ENCODE peak calls at places on chromosomes 4 and X, in ten cellular contexts. R is spleen, O is sigmoid colon, J is body of pancreas, U is tibial nerve, T is breast epithelium, P is suprapubic skin, S is K562, D is transverse colon, B is right lobe of liver. E is an unnamed sample. For H3K27me3 and H3K36me3, the result is how much of the 10 kb centered on the place peaks cover.

GRCh38 chrX:72003811-72004750 is 93.4 kb downstream of the NHSL2 start:
- DNase-seq in R (no peak), O (peak), J (peak), U (peak), T (no peak), P (no peak), S (no peak), D (no peak), B (no peak), E (peak)

GRCh38 chr4:48879561-48880442 is 26.8 kb downstream of the OCIAD2 start:
- DNase-seq in R (no peak), O (no peak), J (no peak), U (no peak), T (no peak), P (no peak), S (no peak), D (no peak), B (no peak), E (no peak)

GRCh38 chr4:40241936-40242590 is 45.2 kb downstream of the RHOH start:
- DNase-seq in R (no peak), O (no peak), J (no peak), U (no peak), T (no peak), P (no peak), S (peak), D (no peak), B (no peak), E (no peak)

GRCh38 chr4:84221704-84222103 is 277.4 kb downstream of the NKX6-1 start:
- DNase-seq in R (no peak), O (no peak), J (no peak), U (no peak), T (no peak), P (no peak), S (no peak), D (no peak), B (no peak), E (no peak)

GRCh38 chrX:115367455-115367854 is 77.9 kb downstream of the LUZP4 start:
- DNase-seq in R (no peak), O (no peak), J (no peak), U (no peak), T (no peak), P (no peak), S (no peak), D (no peak), B (no peak), E (no peak)

GRCh38 chr4:92421920-92422319 is 118.2 kb downstream of the GRID2 start:
- DNase-seq in R (no peak), O (no peak), J (no peak), U (no peak), T (no peak), P (no peak), S (no peak), D (no peak), B (no peak), E (no peak)

GRCh38 chr4:81722229-81722900 is 250.7 kb upstream of the RASGEF1B start:
- DNase-seq in R (no peak), O (no peak), J (no peak), U (no peak), T (no peak), P (no peak), S (no peak), D (peak), B (no peak), E (no peak)

GRCh38 chrX:65706041-65706828 is 38.8 kb downstream of the MSN start:
- DNase-seq in R (no peak), O (no peak), J (peak), U (no peak), T (peak), P (no peak), S (no peak), D (no peak), B (no peak), E (no peak)

GRCh38 chr4:18664051-18664450 is 642.5 kb upstream of the LCORL start:
- DNase-seq in R (no peak), O (no peak), J (no peak), U (no peak), T (no peak), P (no peak), S (no peak), D (no peak), B (no peak), E (no peak)

DNA sequence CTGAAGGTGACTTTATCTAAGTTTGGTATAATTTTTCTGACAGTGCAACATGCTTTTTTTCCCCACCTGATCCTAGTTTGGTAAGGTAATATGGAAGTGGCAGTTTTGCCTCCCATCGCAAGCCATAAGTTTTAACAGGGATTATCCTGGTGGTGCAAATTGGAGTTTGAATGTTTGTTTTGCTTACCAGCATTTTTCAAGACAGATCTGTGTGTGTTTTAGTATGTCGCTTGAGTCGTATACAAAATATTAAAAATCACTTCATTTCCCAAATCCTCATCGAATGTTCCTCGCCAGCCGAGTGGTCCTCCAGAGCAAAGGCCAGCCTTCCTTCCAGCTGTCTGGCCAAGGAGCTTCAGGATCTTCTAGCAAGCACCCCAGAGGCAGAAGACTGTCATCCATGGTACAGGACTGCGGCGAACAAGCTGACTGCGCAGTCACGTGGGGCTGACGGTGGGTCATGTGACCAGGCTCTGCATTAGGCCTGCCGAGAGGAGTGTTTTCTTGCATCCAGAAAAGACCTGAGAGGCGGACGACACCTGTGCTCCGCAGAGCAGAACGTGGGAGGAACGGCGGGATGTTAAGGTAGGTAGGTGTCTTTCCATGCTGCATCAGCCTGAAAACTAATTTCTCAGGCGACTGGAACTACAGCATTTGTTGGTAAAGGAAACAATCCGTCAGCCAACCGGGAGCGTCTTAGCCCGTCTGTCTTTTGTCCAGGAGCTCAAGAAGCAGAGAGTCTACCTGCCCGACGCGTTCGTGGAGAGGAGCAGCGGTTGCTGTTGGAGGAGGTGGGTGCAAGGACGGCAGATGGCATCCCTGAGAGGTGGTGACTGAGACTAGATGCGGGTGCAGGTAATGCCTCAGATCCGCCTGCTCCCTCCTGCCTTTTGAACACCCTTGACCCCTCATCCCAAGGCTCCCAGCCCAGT is at the start of gene GPRASP3:
- DNase-seq in R (peak), O (peak), J (peak), U (peak), T (peak), P (peak), S (peak), D (peak), B (peak), E (no peak)
- TF ChIP-seq POLR2A in R (no peak), O (no peak), J (peak), U (no peak), T (no peak), P (no peak), S (peak), D (no peak), B (no peak), E (no peak)

GRCh38 chr4:14783011-14783877 is 219.0 kb upstream of the CPEB2 start:
- DNase-seq in R (no peak), O (no peak), J (no peak), U (no peak), T (no peak), P (no peak), S (no peak), D (no peak), B (no peak), E (no peak)
- H3K27me3 ChIP-seq in R (under half), O (under half), J (under half), U (under half), T (under half), P (under half), S (under half), D (under half), B (under half), E (under half)

GRCh38 chr4:159346681-159347080 is 243.8 kb downstream of the RAPGEF2 start:
- DNase-seq in R (no peak), O (no peak), J (no peak), U (no peak), T (no peak), P (no peak), S (no peak), D (no peak), B (no peak), E (no peak)
- H3K36me3 ChIP-seq in R (half or more), O (under half), J (under half), U (under half), T (under half), P (half or more), S (half or more), D (under half), B (half or more), E (under half)

DNA sequence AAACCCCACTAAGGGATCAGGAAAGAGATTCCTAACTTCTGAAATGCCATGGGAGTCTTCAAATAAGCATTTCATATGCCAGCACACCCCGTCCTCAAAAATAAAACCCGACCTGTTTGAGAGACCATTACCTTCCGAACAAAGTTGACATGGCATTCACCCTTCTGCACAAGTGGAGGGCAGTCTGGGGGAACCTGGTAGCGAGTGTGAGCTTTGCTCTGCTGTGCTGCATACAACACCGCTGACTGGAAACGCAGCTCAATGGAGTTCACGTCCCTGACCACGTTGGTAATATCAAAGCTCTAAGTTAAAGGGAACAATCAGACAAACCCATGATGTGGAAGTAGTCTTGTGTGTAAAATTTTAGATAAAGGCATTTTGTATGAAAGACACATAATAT is 38.0 kb downstream of the MANBA start:
- DNase-seq in R (no peak), O (no peak), J (no peak), U (no peak), T (no peak), P (no peak), S (no peak), D (no peak), B (no peak), E (no peak)
- TF ChIP-seq POLR2A in R (no peak), O (no peak), J (no peak), U (no peak), T (no peak), P (no peak), S (no peak), D (no peak), B (no peak), E (no peak)

DNA sequence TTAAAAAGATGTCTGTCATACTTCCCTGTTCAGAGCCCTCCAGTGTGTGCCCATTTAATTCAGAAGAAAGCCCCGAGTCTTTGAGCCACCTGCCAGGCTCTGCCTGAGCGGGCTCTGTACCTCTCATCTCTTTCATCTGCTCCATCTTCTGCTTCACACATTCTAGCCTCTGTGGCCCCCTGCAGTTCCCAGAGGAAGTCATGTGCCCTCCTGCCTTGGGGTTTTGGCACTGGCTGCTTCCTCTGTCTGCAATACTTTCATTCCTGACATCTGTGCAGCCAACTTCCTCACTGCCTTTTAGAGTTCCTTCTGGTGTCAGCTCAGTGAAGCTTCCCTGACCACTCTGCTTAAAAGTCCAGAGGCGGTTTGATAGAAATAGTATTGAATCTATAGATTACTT is 6.2 kb upstream of the STK32B start:
- DNase-seq in R (no peak), O (no peak), J (no peak), U (no peak), T (no peak), P (no peak), S (peak), D (peak), B (no peak), E (no peak)
- H3K27me3 ChIP-seq in R (under half), O (under half), J (under half), U (under half), T (under half), P (under half), S (under half), D (under half), B (under half), E (under half)

GRCh38 chr4:122252584-122252983 is 100.5 kb downstream of the BLTP1 start:
- DNase-seq in R (no peak), O (no peak), J (no peak), U (no peak), T (no peak), P (no peak), S (no peak), D (no peak), B (no peak), E (no peak)
- H3K36me3 ChIP-seq in R (half or more), O (under half), J (under half), U (under half), T (under half), P (half or more), S (under half), D (under half), B (under half), E (under half)

GRCh38 chrX:107675823-107676555 is 47.7 kb downstream of the PRPS1 start:
- DNase-seq in R (no peak), O (peak), J (peak), U (no peak), T (no peak), P (no peak), S (peak), D (no peak), B (no peak), E (no peak)

GRCh38 chrX:107677501-107677901 is 49.2 kb downstream of the PRPS1 start:
- DNase-seq in R (no peak), O (no peak), J (no peak), U (no peak), T (no peak), P (no peak), S (no peak), D (no peak), B (no peak), E (no peak)

GRCh38 chrX:107676559-107677378 is 48.5 kb downstream of the PRPS1 start:
- DNase-seq in R (peak), O (peak), J (peak), U (peak), T (peak), P (peak), S (peak), D (peak), B (peak), E (no peak)

GRCh38 chrX:107677909-107678308 is 49.6 kb downstream of the PRPS1 start:
- DNase-seq in R (no peak), O (no peak), J (no peak), U (no peak), T (no peak), P (no peak), S (no peak), D (no peak), B (no peak), E (no peak)

GRCh38 chrX:107678957-107679740 is 50.8 kb downstream of the PRPS1 start:
- DNase-seq in R (peak), O (peak), J (peak), U (peak), T (no peak), P (peak), S (peak), D (peak), B (no peak), E (no peak)
- TF ChIP-seq POLR2A in R (no peak), O (no peak), J (peak), U (no peak), T (no peak), P (no peak), S (no peak), D (peak), B (no peak), E (peak)

DNA sequence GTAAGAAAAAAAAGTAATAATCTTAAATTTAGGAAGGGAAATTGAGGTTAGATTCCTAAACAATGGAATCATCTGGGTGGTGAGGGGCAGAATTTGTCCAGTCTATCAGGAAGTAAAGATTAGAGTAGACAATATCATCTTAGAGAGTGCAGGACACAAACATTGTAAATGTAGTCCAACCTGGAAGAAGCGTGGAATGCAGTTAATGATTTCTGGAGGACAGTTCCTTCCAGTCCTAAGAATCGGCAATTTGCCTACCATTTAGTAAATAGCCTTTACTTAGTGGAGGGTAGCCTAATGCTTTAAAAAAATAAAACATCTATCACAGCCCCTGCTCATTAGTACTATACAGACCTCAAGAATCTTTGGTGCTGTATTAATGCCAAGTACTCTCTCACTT is 147.5 kb upstream of the TTC29 start:
- DNase-seq in R (no peak), O (no peak), J (no peak), U (no peak), T (no peak), P (no peak), S (no peak), D (no peak), B (no peak), E (no peak)
- H3K27me3 ChIP-seq in R (under half), O (under half), J (under half), U (under half), T (under half), P (under half), S (under half), D (under half), B (under half), E (under half)

DNA sequence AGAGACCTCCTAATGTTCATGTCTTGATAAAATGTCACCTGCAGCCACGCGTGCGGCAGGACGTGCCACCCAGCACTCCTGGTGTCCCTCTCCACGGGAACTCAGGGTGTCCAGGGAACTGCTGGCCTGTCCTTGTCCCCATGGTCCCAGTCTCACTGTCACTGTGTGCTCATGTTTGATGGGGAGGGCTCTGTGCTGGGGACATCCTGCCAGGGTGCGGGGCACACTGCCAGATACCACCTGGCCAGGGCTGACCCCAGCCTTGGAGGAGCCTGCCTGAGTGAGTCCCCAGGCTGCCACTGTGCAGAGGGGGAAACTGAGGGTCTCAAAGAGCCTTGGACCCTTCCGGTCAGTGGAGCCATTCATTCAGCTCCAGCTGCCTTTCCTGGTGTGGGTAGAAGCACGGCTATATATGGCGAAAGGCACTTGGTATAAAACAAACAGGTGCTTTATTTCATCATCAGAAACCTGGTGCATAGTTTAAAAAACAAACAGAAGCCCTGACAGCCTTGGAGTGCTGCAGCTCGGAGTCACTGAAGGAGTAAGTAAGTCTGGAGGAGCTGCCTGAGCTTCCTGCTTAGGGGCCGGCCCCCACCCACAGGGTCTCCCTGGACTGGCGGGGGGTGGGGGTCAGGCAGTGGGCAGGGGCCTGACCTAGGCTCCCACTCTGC is 32.9 kb downstream of the NOP14 start:
- DNase-seq in R (peak), O (no peak), J (no peak), U (no peak), T (peak), P (peak), S (no peak), D (no peak), B (peak), E (no peak)
- H3K36me3 ChIP-seq in R (half or more), O (under half), J (under half), U (under half), T (under half), P (half or more), S (half or more), D (under half), B (under half), E (under half)

DNA sequence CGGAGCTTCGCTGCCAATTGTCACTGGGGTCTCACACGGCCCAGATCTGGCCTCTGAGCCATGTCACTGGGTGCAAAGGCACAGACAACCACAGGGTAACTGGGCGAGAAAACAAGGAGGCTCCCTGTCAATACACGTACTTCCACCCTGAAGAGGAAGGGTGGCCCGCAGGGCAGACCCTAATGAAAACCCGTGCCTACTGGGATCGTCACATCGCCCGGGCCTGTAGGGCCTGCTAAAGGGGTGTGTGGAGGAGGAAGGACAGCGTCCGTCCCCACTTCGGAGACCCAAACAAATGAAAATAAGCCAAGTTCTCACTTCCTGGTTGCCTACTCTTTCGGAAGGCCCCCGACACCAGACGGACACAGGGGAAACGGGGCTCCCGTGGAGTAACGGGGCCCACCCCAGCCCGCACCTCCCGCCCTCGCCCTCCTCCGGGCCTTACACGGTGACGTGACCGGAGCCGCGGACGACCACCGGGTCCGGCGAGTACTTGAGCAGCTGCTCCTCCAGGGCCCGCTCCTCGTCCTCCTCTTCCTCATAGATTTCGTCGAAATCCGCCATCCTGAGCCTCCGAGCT is 578 bp downstream of the CHIC2 start:
- DNase-seq in R (peak), O (peak), J (peak), U (no peak), T (peak), P (peak), S (peak), D (peak), B (peak), E (no peak)
- TF ChIP-seq POLR2A in R (no peak), O (no peak), J (no peak), U (no peak), T (no peak), P (peak), S (no peak), D (no peak), B (no peak), E (no peak)